ENCODE peak calls at places on chromosomes 1 and 21, in five cellular contexts. One of them, this sample, is unnamed.

GRCh38 chr1:167294528-167294927 is 73.8 kb downstream of the POU2F1 start:
- DNase-seq in stomach: no peak
- DNase-seq in H54: no peak
- DNase-seq in breast epithelium: no peak
- DNase-seq in adrenal gland: no peak
- DNase-seq in this sample: no peak

GRCh38 chr1:228284521-228284920 is 76.7 kb downstream of the OBSCN start:
- DNase-seq in H54: no peak
- DNase-seq in stomach: no peak
- DNase-seq in adrenal gland: no peak
- DNase-seq in breast epithelium: no peak
- DNase-seq in this sample: no peak

GRCh38 chr1:93904228-93904627 is 5.0 kb downstream of the GCLM start:
- DNase-seq in adrenal gland: no peak
- DNase-seq in breast epithelium: no peak
- DNase-seq in stomach: no peak
- DNase-seq in H54: no peak
- DNase-seq in this sample: no peak

GRCh38 chr1:17777818-17778217 is 22.7 kb downstream of the ACTL8 start:
- DNase-seq in breast epithelium: no peak
- DNase-seq in adrenal gland: no peak
- DNase-seq in H54: no peak
- DNase-seq in stomach: no peak
- DNase-seq in this sample: no peak

GRCh38 chr1:115227683-115228082 is 110.4 kb downstream of the NGF start:
- DNase-seq in breast epithelium: no peak
- DNase-seq in stomach: no peak
- DNase-seq in H54: no peak
- DNase-seq in adrenal gland: no peak
- DNase-seq in this sample: no peak

GRCh38 chr1:21000245-21000594 is 176.5 kb downstream of the EIF4G3 start:
- DNase-seq in breast epithelium: no peak
- DNase-seq in stomach: no peak
- DNase-seq in H54: no peak
- DNase-seq in adrenal gland: no peak
- DNase-seq in this sample: no peak

GRCh38 chr1:18360251-18360650 is 120.5 kb upstream of the KLHDC7A start:
- DNase-seq in H54: no peak
- DNase-seq in adrenal gland: no peak
- DNase-seq in breast epithelium: no peak
- DNase-seq in stomach: no peak
- DNase-seq in this sample: no peak

GRCh38 chr1:4203501-4203900 is 303.4 kb upstream of the C1orf174 start:
- DNase-seq in stomach: no peak
- DNase-seq in adrenal gland: no peak
- DNase-seq in breast epithelium: no peak
- DNase-seq in H54: no peak
- DNase-seq in this sample: no peak

GRCh38 chr1:54384921-54385726 is 21.1 kb downstream of the SSBP3 start:
- DNase-seq in H54: no peak
- DNase-seq in stomach: no peak
- DNase-seq in breast epithelium: peak
- DNase-seq in adrenal gland: no peak
- DNase-seq in this sample: no peak

GRCh38 chr1:154095456-154095855 is 59.4 kb downstream of the NUP210L start:
- DNase-seq in stomach: no peak
- DNase-seq in breast epithelium: no peak
- DNase-seq in H54: no peak
- DNase-seq in adrenal gland: no peak
- DNase-seq in this sample: no peak

GRCh38 chr21:18424250-18424649 is 20.7 kb upstream of the TMPRSS15 start:
- DNase-seq in breast epithelium: no peak
- DNase-seq in adrenal gland: no peak
- DNase-seq in H54: no peak
- DNase-seq in stomach: no peak
- DNase-seq in this sample: no peak

GRCh38 chr1:192580351-192580962 is 4.9 kb downstream of the RGS1 start:
- DNase-seq in stomach: no peak
- DNase-seq in H54: no peak
- DNase-seq in adrenal gland: no peak
- DNase-seq in breast epithelium: no peak
- DNase-seq in this sample: peak

GRCh38 chr1:219882116-219882515 is 46.2 kb downstream of the SLC30A10 start:
- DNase-seq in adrenal gland: no peak
- DNase-seq in stomach: no peak
- DNase-seq in breast epithelium: no peak
- DNase-seq in H54: no peak
- DNase-seq in this sample: no peak

GRCh38 chr1:52590275-52590674 is 11.9 kb upstream of the GPX7 start:
- DNase-seq in adrenal gland: no peak
- DNase-seq in H54: no peak
- DNase-seq in stomach: no peak
- DNase-seq in breast epithelium: no peak
- DNase-seq in this sample: no peak

GRCh38 chr1:117600325-117600916 is 5.4 kb upstream of the TENT5C start:
- DNase-seq in H54: no peak
- DNase-seq in stomach: no peak
- DNase-seq in breast epithelium: no peak
- DNase-seq in adrenal gland: peak
- DNase-seq in this sample: no peak

GRCh38 chr1:62832276-62832675 is 48.3 kb downstream of the ATG4C start:
- DNase-seq in breast epithelium: no peak
- DNase-seq in stomach: no peak
- DNase-seq in adrenal gland: no peak
- DNase-seq in H54: no peak
- DNase-seq in this sample: no peak

GRCh38 chr1:18849252-18849651 is 10.2 kb downstream of the TAS1R2 start:
- DNase-seq in stomach: no peak
- DNase-seq in breast epithelium: no peak
- DNase-seq in adrenal gland: peak
- DNase-seq in H54: no peak
- DNase-seq in this sample: no peak

GRCh38 chr1:35451125-35451528 is 106.1 kb downstream of the KIAA0319L start:
- DNase-seq in stomach: peak
- DNase-seq in H54: peak
- DNase-seq in adrenal gland: peak
- DNase-seq in breast epithelium: peak
- DNase-seq in this sample: peak

GRCh38 chr1:232952514-232953175 is 2.2 kb downstream of the NTPCR start:
- DNase-seq in stomach: peak
- DNase-seq in breast epithelium: peak
- DNase-seq in adrenal gland: peak
- DNase-seq in H54: peak
- DNase-seq in this sample: peak

GRCh38 chr1:197103295-197103694 is 36.2 kb upstream of the F13B start:
- DNase-seq in adrenal gland: no peak
- DNase-seq in breast epithelium: no peak
- DNase-seq in stomach: no peak
- DNase-seq in H54: no peak
- DNase-seq in this sample: no peak

GRCh38 chr1:212941452-212941851 is 8.9 kb upstream of the VASH2 start:
- DNase-seq in stomach: no peak
- DNase-seq in adrenal gland: no peak
- DNase-seq in breast epithelium: no peak
- DNase-seq in H54: no peak
- DNase-seq in this sample: no peak

GRCh38 chr1:53073287-53073686 is 11.3 kb downstream of the PODN start:
- DNase-seq in stomach: no peak
- DNase-seq in adrenal gland: no peak
- DNase-seq in breast epithelium: no peak
- DNase-seq in H54: no peak
- DNase-seq in this sample: no peak

GRCh38 chr1:59570524-59570923 is 244.2 kb upstream of the HOOK1 start:
- DNase-seq in breast epithelium: no peak
- DNase-seq in adrenal gland: no peak
- DNase-seq in H54: no peak
- DNase-seq in stomach: no peak
- DNase-seq in this sample: no peak

GRCh38 chr1:35452086-35452485 is 105.1 kb downstream of the KIAA0319L start:
- DNase-seq in adrenal gland: peak
- DNase-seq in breast epithelium: peak
- DNase-seq in stomach: peak
- DNase-seq in H54: no peak
- DNase-seq in this sample: peak

GRCh38 chr1:181655756-181656155 is 172.4 kb downstream of the CACNA1E start:
- DNase-seq in stomach: no peak
- DNase-seq in H54: no peak
- DNase-seq in breast epithelium: no peak
- DNase-seq in adrenal gland: no peak
- DNase-seq in this sample: no peak

GRCh38 chr1:183228650-183229220 is 42.7 kb downstream of the LAMC2 start:
- DNase-seq in H54: no peak
- DNase-seq in breast epithelium: no peak
- DNase-seq in stomach: no peak
- DNase-seq in adrenal gland: no peak
- DNase-seq in this sample: no peak

GRCh38 chr1:203281033-203281432 is 24.3 kb upstream of the BTG2 start:
- DNase-seq in H54: peak
- DNase-seq in breast epithelium: peak
- DNase-seq in adrenal gland: peak
- DNase-seq in stomach: no peak
- DNase-seq in this sample: no peak

GRCh38 chr1:91741301-91741700 is 144.7 kb downstream of the TGFBR3 start:
- DNase-seq in H54: no peak
- DNase-seq in breast epithelium: no peak
- DNase-seq in adrenal gland: no peak
- DNase-seq in stomach: no peak
- DNase-seq in this sample: no peak

GRCh38 chr1:185108324-185108723 is 48.4 kb downstream of the TRMT1L start:
- DNase-seq in breast epithelium: no peak
- DNase-seq in adrenal gland: no peak
- DNase-seq in stomach: no peak
- DNase-seq in H54: no peak
- DNase-seq in this sample: no peak

DNA sequence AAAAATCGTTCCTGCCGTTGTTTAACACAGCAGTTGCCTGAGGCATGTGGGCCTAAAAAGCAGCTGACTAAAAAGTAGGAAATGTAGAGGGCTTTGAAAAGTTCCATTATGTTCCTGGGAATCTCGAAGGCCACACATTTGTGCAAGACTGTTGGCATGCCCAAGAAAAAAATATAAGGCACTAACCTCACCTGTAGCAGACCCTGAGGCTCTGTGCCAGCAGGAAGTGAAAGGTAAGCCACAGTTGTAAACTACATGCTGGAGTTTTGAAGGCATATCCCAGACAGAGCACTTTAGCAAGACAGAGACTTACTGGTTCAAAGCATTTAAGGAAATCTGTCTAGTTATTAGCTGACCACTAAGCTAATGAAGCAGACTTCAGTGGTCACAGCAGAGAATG is 52.7 kb downstream of the TRMT1L start:
- DNase-seq in stomach: no peak
- DNase-seq in adrenal gland: no peak
- DNase-seq in H54: no peak
- DNase-seq in breast epithelium: no peak
- DNase-seq in this sample: no peak
- TF ChIP-seq POLR2A in stomach: no peak
- TF ChIP-seq POLR2A in adrenal gland: no peak
- TF ChIP-seq POLR2A in H54: no peak
- TF ChIP-seq POLR2A in breast epithelium: no peak
- TF ChIP-seq POLR2A in this sample: no peak

GRCh38 chr1:15758953-15759661 is 512 bp downstream of the FBLIM1 start:
- DNase-seq in H54: no peak
- DNase-seq in adrenal gland: no peak
- DNase-seq in stomach: no peak
- DNase-seq in breast epithelium: no peak
- DNase-seq in this sample: peak

GRCh38 chr1:15757016-15757543 is 1.5 kb upstream of the FBLIM1 start:
- DNase-seq in stomach: no peak
- DNase-seq in H54: no peak
- DNase-seq in breast epithelium: no peak
- DNase-seq in adrenal gland: no peak
- DNase-seq in this sample: no peak

GRCh38 chr1:15756143-15757015 is 2.2 kb upstream of the FBLIM1 start:
- DNase-seq in H54: peak
- DNase-seq in stomach: peak
- DNase-seq in breast epithelium: peak
- DNase-seq in adrenal gland: no peak
- DNase-seq in this sample: peak

GRCh38 chr1:15758537-15758936 is at the start of gene FBLIM1:
- DNase-seq in adrenal gland: no peak
- DNase-seq in H54: no peak
- DNase-seq in breast epithelium: no peak
- DNase-seq in stomach: no peak
- DNase-seq in this sample: no peak

GRCh38 chr1:15757575-15758401 is 807 bp upstream of the FBLIM1 start:
- DNase-seq in stomach: no peak
- DNase-seq in H54: no peak
- DNase-seq in adrenal gland: no peak
- DNase-seq in breast epithelium: no peak
- DNase-seq in this sample: no peak
- TF ChIP-seq POLR2A in stomach: no peak
- TF ChIP-seq POLR2A in H54: no peak
- TF ChIP-seq POLR2A in adrenal gland: no peak
- TF ChIP-seq POLR2A in breast epithelium: no peak
- TF ChIP-seq POLR2A in this sample: no peak

GRCh38 chr21:33021667-33022066 is 4.1 kb upstream of the OLIG2 start:
- DNase-seq in H54: no peak
- DNase-seq in adrenal gland: no peak
- DNase-seq in breast epithelium: no peak
- DNase-seq in stomach: no peak
- DNase-seq in this sample: no peak
- TF ChIP-seq POLR2A in H54: no peak
- TF ChIP-seq POLR2A in adrenal gland: no peak
- TF ChIP-seq POLR2A in breast epithelium: no peak
- TF ChIP-seq POLR2A in stomach: no peak
- TF ChIP-seq POLR2A in this sample: no peak

DNA sequence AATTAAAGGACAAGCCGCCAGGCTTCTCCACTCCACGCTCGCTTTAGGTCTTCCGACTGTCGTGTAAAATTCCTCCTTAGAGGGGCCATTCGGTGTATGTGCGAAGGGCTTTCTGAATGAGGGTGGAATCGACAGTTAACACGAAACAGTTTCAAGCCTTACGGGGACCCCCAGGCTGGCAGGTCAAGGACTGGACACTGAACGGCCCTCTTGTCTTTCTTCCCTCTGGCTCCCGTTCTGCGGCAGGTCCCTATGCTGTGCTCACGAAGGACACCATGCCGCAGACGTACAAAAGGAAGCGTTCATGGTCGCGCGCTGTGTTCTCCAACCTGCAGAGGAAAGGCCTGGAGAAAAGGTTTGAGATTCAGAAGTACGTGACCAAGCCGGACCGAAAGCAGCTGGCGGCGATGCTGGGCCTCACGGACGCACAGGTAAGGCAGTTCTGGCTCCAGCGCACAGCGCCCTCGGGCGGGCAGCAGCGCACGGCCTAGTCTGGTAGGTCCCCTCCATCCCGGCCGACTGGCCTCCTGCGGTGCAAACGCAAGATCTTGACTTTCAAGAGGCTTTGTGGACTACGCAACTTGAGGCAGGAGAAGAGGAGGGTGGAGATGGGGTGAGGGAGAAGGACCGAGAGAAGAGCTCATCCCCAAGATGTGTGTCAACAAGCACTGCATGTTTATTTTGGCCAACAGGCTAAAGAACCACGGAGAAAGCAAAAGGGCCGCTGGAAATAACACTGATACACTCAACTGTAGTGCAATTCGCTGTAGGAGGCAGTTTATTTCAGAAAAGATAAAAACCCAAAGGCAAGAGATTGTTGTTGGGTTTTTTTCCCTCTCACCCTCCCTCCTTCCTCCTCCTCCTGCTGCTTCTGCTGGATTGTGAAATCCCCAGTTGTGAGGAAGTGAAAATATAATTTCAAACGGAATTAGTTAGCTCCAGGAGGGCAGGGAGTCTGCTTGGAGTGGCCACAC is 3.0 kb downstream of the HLX start:
- DNase-seq in breast epithelium: no peak
- DNase-seq in stomach: no peak
- DNase-seq in H54: no peak
- DNase-seq in adrenal gland: no peak
- DNase-seq in this sample: no peak
- TF ChIP-seq POLR2A in breast epithelium: no peak
- TF ChIP-seq POLR2A in stomach: no peak
- TF ChIP-seq POLR2A in H54: no peak
- TF ChIP-seq POLR2A in adrenal gland: no peak
- TF ChIP-seq POLR2A in this sample: no peak